ENCODE peak calls at places on chromosomes 5 and 9, in seven cellular contexts. Z is tibial artery, A is GM12878, P is H9, H is body of pancreas, G is lower lobe of right lung, J is Peyer's patch. M is an unnamed sample.
A peak's percentile ranks its signal among the peaks of the same experiment; 100 is the strongest.

GRCh38 chr5:138874771-138875628 is at the start of gene LRRTM2:
- DNase-seq in Z (no peak), A (no peak), P (no peak), H (no peak), G (no peak), J (no peak), M (no peak)

GRCh38 chr5:111863801-111864200 is 106.8 kb upstream of the NREP start:
- DNase-seq in Z (no peak), A (no peak), P (no peak), H (no peak), G (no peak), J (no peak), M (no peak)

GRCh38 chr9:136437430-136437829 is 2.2 kb downstream of the INPP5E start:
- DNase-seq in Z (no peak), A (no peak), P (no peak), H (peak; percentile 15), G (no peak), J (no peak), M (no peak)

GRCh38 chr9:89695441-89695891 is 90.7 kb downstream of the GADD45G start:
- DNase-seq in Z (no peak), A (no peak), P (peak; percentile 77), H (no peak), G (no peak), J (no peak), M (no peak)

GRCh38 chr5:65191554-65192126 is 290.1 kb downstream of the ADAMTS6 start:
- DNase-seq in Z (no peak), A (no peak), P (no peak), H (no peak), G (no peak), J (no peak), M (no peak)

GRCh38 chr5:65861830-65862241 is 64.5 kb upstream of the ERBIN start:
- DNase-seq in Z (no peak), A (no peak), P (no peak), H (no peak), G (no peak), J (no peak), M (no peak)

GRCh38 chr5:132263548-132264261 is 6.2 kb downstream of the PDLIM4 start:
- DNase-seq in Z (no peak), A (no peak), P (peak; percentile 14), H (peak; percentile 40), G (no peak), J (peak; percentile 50), M (peak; percentile 46)

GRCh38 chr5:96243203-96243602 is 189.8 kb downstream of the PCSK1 start:
- DNase-seq in Z (no peak), A (no peak), P (no peak), H (no peak), G (no peak), J (no peak), M (no peak)

GRCh38 chr5:155394727-155395126 is 381.2 kb downstream of the KIF4B start:
- DNase-seq in Z (no peak), A (no peak), P (no peak), H (no peak), G (no peak), J (no peak), M (no peak)

GRCh38 chr5:13831236-13831810 is 113.2 kb downstream of the DNAH5 start:
- DNase-seq in Z (no peak), A (no peak), P (no peak), H (no peak), G (no peak), J (no peak), M (no peak)

GRCh38 chr5:95718738-95719137 is 12.4 kb upstream of the RHOBTB3 start:
- DNase-seq in Z (no peak), A (no peak), P (no peak), H (no peak), G (no peak), J (no peak), M (no peak)

GRCh38 chr9:32863291-32863690 is 80.0 kb downstream of the TMEM215 start:
- DNase-seq in Z (no peak), A (no peak), P (no peak), H (no peak), G (no peak), J (no peak), M (no peak)

GRCh38 chr5:172956228-172956627 is 3.0 kb upstream of the RPL26L1 start:
- DNase-seq in Z (no peak), A (no peak), P (no peak), H (no peak), G (no peak), J (no peak), M (no peak)

GRCh38 chr9:89781838-89782237 is 177.0 kb downstream of the GADD45G start:
- DNase-seq in Z (peak; percentile 51), A (peak; percentile 72), P (no peak), H (peak; percentile 52), G (no peak), J (no peak), M (peak; percentile 71)

GRCh38 chr9:89815903-89816573 is 211.2 kb downstream of the GADD45G start:
- DNase-seq in Z (no peak), A (peak; percentile 69), P (no peak), H (no peak), G (no peak), J (no peak), M (no peak)

GRCh38 chr5:105630803-105631202 is 2039.9 kb downstream of the EFNA5 start:
- DNase-seq in Z (no peak), A (no peak), P (no peak), H (no peak), G (no peak), J (no peak), M (no peak)

GRCh38 chr5:137621861-137622823 is 113.7 kb downstream of the KLHL3 start:
- DNase-seq in Z (peak; percentile 63), A (no peak), P (no peak), H (peak; percentile 14), G (no peak), J (no peak), M (peak; percentile 60)

GRCh38 chr9:13568851-13569618 is 289.5 kb upstream of the MPDZ start:
- DNase-seq in Z (no peak), A (no peak), P (peak; percentile 33), H (no peak), G (no peak), J (no peak), M (no peak)

GRCh38 chr5:180646289-180646962 is 3.0 kb downstream of the FLT4 start:
- DNase-seq in Z (no peak), A (no peak), P (no peak), H (no peak), G (no peak), J (no peak), M (no peak)

GRCh38 chr5:102216559-102217157 is 79.4 kb downstream of the SLCO4C1 start:
- DNase-seq in Z (no peak), A (no peak), P (no peak), H (no peak), G (no peak), J (no peak), M (no peak)

GRCh38 chr9:129612123-129612522 is 8.8 kb downstream of the C9orf50 start:
- DNase-seq in Z (no peak), A (no peak), P (no peak), H (no peak), G (no peak), J (no peak), M (no peak)
- TF ChIP-seq CTCF in Z (no peak), A (no peak), P (no peak), H (no peak), G (no peak), J (no peak), M (no peak)

DNA sequence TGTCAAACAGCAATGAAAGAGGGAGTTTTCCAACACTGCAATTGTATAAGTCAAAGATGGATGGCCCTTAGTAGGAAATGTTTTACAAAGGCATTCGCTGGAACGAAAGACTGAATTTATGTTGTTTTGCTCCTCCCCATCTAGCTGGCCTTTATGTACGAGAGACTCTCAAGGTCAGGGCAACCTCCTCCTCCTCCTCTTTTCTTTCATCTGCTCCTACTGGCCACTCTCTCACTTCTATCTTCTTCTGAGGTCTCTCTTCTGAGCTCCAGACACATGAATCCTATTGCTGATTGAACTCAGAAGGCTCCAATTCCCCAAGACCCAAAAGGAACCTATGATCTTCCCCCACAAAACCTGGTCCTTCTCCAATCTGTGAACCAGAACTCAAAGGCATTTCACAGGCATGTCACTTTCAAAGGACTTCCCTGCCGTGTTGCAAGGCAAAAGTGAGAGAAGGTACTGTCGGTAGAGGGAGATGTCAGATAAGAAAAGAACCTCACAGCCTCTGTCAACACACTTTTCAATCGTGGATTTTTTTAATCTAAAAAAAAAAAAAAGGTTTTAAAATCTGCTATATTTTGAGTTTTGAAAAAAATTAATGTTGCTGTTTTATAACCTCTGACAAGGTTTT is 28.5 kb upstream of the PUM3 start:
- DNase-seq in Z (no peak), A (no peak), P (no peak), H (peak; percentile 8), G (no peak), J (no peak), M (no peak)
- TF ChIP-seq CTCF in Z (no peak), A (no peak), P (peak; percentile 69), H (no peak), G (no peak), J (no peak), M (no peak)

GRCh38 chr5:435156-435790 is 7.7 kb upstream of the EXOC3 start:
- DNase-seq in Z (peak; percentile 7), A (no peak), P (peak; percentile 19), H (no peak), G (no peak), J (peak; percentile 33), M (no peak)

GRCh38 chr5:434443-435146 is 8.4 kb upstream of the EXOC3 start:
- DNase-seq in Z (peak; percentile 15), A (no peak), P (no peak), H (no peak), G (no peak), J (peak; percentile 43), M (no peak)

GRCh38 chr5:437281-437771 is 5.7 kb upstream of the EXOC3 start:
- DNase-seq in Z (peak; percentile 12), A (no peak), P (peak; percentile 10), H (no peak), G (no peak), J (peak; percentile 45), M (no peak)

GRCh38 chr5:436641-436975 is 6.4 kb upstream of the EXOC3 start:
- DNase-seq in Z (peak; percentile 9), A (no peak), P (no peak), H (no peak), G (no peak), J (no peak), M (no peak)

DNA sequence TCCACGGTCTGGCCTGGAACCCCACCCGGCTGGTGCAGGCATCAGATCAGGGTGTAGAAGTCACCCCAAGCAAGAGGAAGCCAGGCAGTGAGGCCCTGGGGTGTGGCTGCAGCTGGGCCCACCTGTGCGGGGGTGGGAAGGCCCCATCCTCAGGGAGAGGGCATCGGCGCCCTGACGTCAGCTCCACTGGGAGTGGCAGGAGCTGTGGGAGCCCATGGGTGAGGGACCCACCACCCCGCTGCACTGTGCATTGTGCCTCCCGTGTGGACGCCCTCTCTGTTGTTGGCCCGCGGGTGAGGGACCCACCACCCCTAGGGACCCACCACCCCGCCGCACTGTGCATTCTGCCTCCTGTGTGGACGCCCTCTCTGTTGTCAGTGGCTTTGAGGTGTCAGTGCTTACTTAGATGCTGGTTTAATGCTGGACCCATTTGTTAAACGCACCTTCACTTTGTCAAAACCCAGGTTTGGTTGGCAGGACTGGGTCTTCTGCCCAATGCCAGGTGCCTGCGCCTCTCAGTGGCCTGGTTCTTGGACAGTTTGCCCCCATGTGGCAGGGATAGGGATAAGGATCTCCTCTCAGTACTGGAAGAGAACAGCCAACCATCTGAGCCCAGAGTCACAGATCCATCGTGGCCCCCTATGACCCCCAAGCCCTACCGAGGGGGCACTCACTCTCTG is 6.9 kb upstream of the EXOC3 start:
- DNase-seq in Z (peak; percentile 13), A (no peak), P (peak; percentile 47), H (no peak), G (peak; percentile 43), J (peak; percentile 49), M (peak; percentile 45)
- TF ChIP-seq CTCF in Z (no peak), A (peak; percentile 20), P (peak; percentile 59), H (no peak), G (no peak), J (no peak), M (no peak)

GRCh38 chr5:147671365-147671764 is 111.2 kb downstream of the JAKMIP2 start:
- DNase-seq in Z (no peak), A (no peak), P (no peak), H (no peak), G (no peak), J (no peak), M (no peak)
- TF ChIP-seq CTCF in Z (no peak), A (no peak), P (no peak), H (no peak), G (no peak), J (no peak), M (no peak)